ENCODE peak calls at places on chromosomes 13 and 19, in eight cellular contexts. U, X, D, W, A, G, Q and L are unnamed samples.

GRCh38 chr19:6947745-6948144 is 60.4 kb downstream of the ADGRE1 start:
- DNase-seq in U (peak; percentile 1), X (no peak), D (peak; percentile 74), W (peak; percentile 13), A (peak; percentile 12), G (no peak), Q (no peak), L (no peak)

GRCh38 chr19:45069056-45069455 is 7.2 kb downstream of the ZNF296 start:
- DNase-seq in U (peak; percentile 25), X (no peak), D (peak; percentile 23), W (no peak), A (no peak), G (no peak), Q (no peak), L (no peak)

GRCh38 chr13:74771964-74772363 is 637.8 kb upstream of the KLF12 start:
- DNase-seq in U (peak; percentile 87), X (no peak), D (peak; percentile 88), W (no peak), A (peak; percentile 57), G (no peak), Q (no peak), L (no peak)

GRCh38 chr19:18464646-18465045 is 26.7 kb upstream of the ISYNA1 start:
- DNase-seq in U (peak; percentile 93), X (no peak), D (peak; percentile 97), W (no peak), A (peak; percentile 82), G (no peak), Q (peak; percentile 44), L (peak; percentile 69)

GRCh38 chr19:13978306-13978705 is 26.0 kb downstream of the DCAF15 start:
- DNase-seq in U (peak; percentile 42), X (no peak), D (peak; percentile 67), W (no peak), A (no peak), G (no peak), Q (peak; percentile 63), L (no peak)

GRCh38 chr19:1707240-1707639 is 46.1 kb upstream of the ONECUT3 start:
- DNase-seq in U (no peak), X (no peak), D (no peak), W (no peak), A (no peak), G (no peak), Q (no peak), L (no peak)

GRCh38 chr19:37007587-37008220 is 70.5 kb upstream of the ZNF420 start:
- DNase-seq in U (no peak), X (peak; percentile 17), D (peak; percentile 77), W (peak; percentile 3), A (peak; percentile 40), G (peak; percentile 76), Q (peak; percentile 79), L (peak; percentile 87)

GRCh38 chr19:15433519-15434069 is 14.8 kb upstream of the AKAP8L start:
- DNase-seq in U (no peak), X (no peak), D (no peak), W (no peak), A (no peak), G (no peak), Q (no peak), L (no peak)

GRCh38 chr19:56566904-56567273 is 379 bp upstream of the ZNF470 start:
- DNase-seq in U (peak; percentile 44), X (no peak), D (peak; percentile 42), W (no peak), A (peak; percentile 43), G (peak; percentile 27), Q (peak; percentile 16), L (no peak)

GRCh38 chr13:34078334-34078999 is 260.5 kb downstream of the RFC3 start:
- DNase-seq in U (peak; percentile 15), X (no peak), D (no peak), W (no peak), A (no peak), G (no peak), Q (no peak), L (no peak)

GRCh38 chr13:38350114-38350617 is 515 bp downstream of the UFM1 start:
- DNase-seq in U (peak; percentile 60), X (no peak), D (peak; percentile 67), W (peak; percentile 41), A (peak; percentile 50), G (peak; percentile 62), Q (peak; percentile 7), L (peak; percentile 22)

GRCh38 chr13:68064371-68064770 is 834.2 kb upstream of the PCDH9 start:
- DNase-seq in U (no peak), X (no peak), D (peak; percentile 12), W (no peak), A (no peak), G (no peak), Q (no peak), L (no peak)

GRCh38 chr13:99988469-99989375 is 7.1 kb downstream of the ZIC2 start:
- DNase-seq in U (no peak), X (no peak), D (no peak), W (no peak), A (no peak), G (no peak), Q (no peak), L (peak; percentile 65)